ENCODE peak calls at places on chromosomes 16 and 17, in four cellular contexts. One of them, this sample, is unnamed.

GRCh38 chr16:59369523-59369922 is 635.4 kb upstream of the GOT2 start:
- DNase-seq in HCT116: no peak
- DNase-seq in H1: no peak
- DNase-seq in K562: no peak
- DNase-seq in this sample: no peak

GRCh38 chr16:56789360-56789759 is 59.4 kb downstream of the NUP93 start:
- DNase-seq in HCT116: peak
- DNase-seq in K562: no peak
- DNase-seq in H1: no peak
- DNase-seq in this sample: peak

GRCh38 chr17:79955167-79955549 is 80.5 kb downstream of the TBC1D16 start:
- DNase-seq in HCT116: no peak
- DNase-seq in H1: no peak
- DNase-seq in K562: no peak
- DNase-seq in this sample: peak

GRCh38 chr16:11136600-11136999 is 119.4 kb downstream of the SOCS1 start:
- DNase-seq in K562: no peak
- DNase-seq in HCT116: no peak
- DNase-seq in H1: no peak
- DNase-seq in this sample: peak

GRCh38 chr17:1629647-1630310 is 1.1 kb upstream of the SLC43A2 start:
- DNase-seq in K562: peak
- DNase-seq in HCT116: peak
- DNase-seq in H1: peak
- DNase-seq in this sample: peak

GRCh38 chr17:83051423-83052240 is 27.8 kb upstream of the METRNL start:
- DNase-seq in H1: peak
- DNase-seq in HCT116: peak
- DNase-seq in K562: peak
- DNase-seq in this sample: peak

GRCh38 chr16:80710918-80711317 is 93.5 kb downstream of the CDYL2 start:
- DNase-seq in HCT116: no peak
- DNase-seq in K562: no peak
- DNase-seq in H1: no peak
- DNase-seq in this sample: no peak

GRCh38 chr17:6457688-6458190 is 13.5 kb downstream of the PIMREG start:
- DNase-seq in HCT116: no peak
- DNase-seq in K562: no peak
- DNase-seq in H1: no peak
- DNase-seq in this sample: no peak

GRCh38 chr17:62689441-62690167 is 62.1 kb downstream of the MRC2 start:
- DNase-seq in HCT116: no peak
- DNase-seq in H1: no peak
- DNase-seq in K562: no peak
- DNase-seq in this sample: no peak

GRCh38 chr16:54422569-54422978 is 136.0 kb upstream of the IRX3 start:
- DNase-seq in H1: no peak
- DNase-seq in K562: no peak
- DNase-seq in HCT116: no peak
- DNase-seq in this sample: no peak

GRCh38 chr17:75473246-75473645 is 16.8 kb downstream of the TMEM94 start:
- DNase-seq in HCT116: no peak
- DNase-seq in H1: no peak
- DNase-seq in K562: no peak
- DNase-seq in this sample: no peak

GRCh38 chr16:12132290-12132689 is 155.8 kb downstream of the SNX29 start:
- DNase-seq in H1: no peak
- DNase-seq in HCT116: no peak
- DNase-seq in K562: no peak
- DNase-seq in this sample: no peak

GRCh38 chr17:72407336-72408121 is 286.7 kb downstream of the SOX9 start:
- DNase-seq in K562: no peak
- DNase-seq in HCT116: peak
- DNase-seq in H1: no peak
- DNase-seq in this sample: peak

GRCh38 chr17:57158296-57158695 is 73.2 kb downstream of the AKAP1 start:
- DNase-seq in HCT116: no peak
- DNase-seq in H1: no peak
- DNase-seq in K562: no peak
- DNase-seq in this sample: no peak

GRCh38 chr16:58506241-58507194 is 6.6 kb downstream of the NDRG4 start:
- DNase-seq in HCT116: no peak
- DNase-seq in K562: no peak
- DNase-seq in H1: no peak
- DNase-seq in this sample: peak

GRCh38 chr17:19448341-19449268 is 37.6 kb downstream of the RNF112 start:
- DNase-seq in HCT116: no peak
- DNase-seq in H1: no peak
- DNase-seq in K562: no peak
- DNase-seq in this sample: peak

GRCh38 chr16:12225816-12226480 is 249.4 kb downstream of the SNX29 start:
- DNase-seq in H1: no peak
- DNase-seq in K562: no peak
- DNase-seq in HCT116: no peak
- DNase-seq in this sample: no peak

GRCh38 chr17:66533572-66533971 is 231.2 kb downstream of the PRKCA start:
- DNase-seq in H1: peak
- DNase-seq in K562: no peak
- DNase-seq in HCT116: no peak
- DNase-seq in this sample: peak

GRCh38 chr16:81227780-81228179 is 10.7 kb upstream of the BCO1 start:
- DNase-seq in K562: no peak
- DNase-seq in H1: no peak
- DNase-seq in HCT116: no peak
- DNase-seq in this sample: no peak

GRCh38 chr17:5955764-5956163 is 114.4 kb upstream of the WSCD1 start:
- DNase-seq in HCT116: no peak
- DNase-seq in H1: no peak
- DNase-seq in K562: no peak
- DNase-seq in this sample: no peak

GRCh38 chr17:79124513-79125209 is 50.0 kb downstream of the ENGASE start:
- DNase-seq in HCT116: no peak
- DNase-seq in H1: no peak
- DNase-seq in K562: no peak
- DNase-seq in this sample: no peak

GRCh38 chr17:40320771-40321501 is 12.0 kb downstream of the RARA start:
- DNase-seq in HCT116: no peak
- DNase-seq in H1: no peak
- DNase-seq in K562: no peak
- DNase-seq in this sample: no peak

GRCh38 chr17:17950347-17950746 is 21.9 kb downstream of the TOM1L2 start:
- DNase-seq in K562: no peak
- DNase-seq in H1: no peak
- DNase-seq in HCT116: no peak
- DNase-seq in this sample: no peak

DNA sequence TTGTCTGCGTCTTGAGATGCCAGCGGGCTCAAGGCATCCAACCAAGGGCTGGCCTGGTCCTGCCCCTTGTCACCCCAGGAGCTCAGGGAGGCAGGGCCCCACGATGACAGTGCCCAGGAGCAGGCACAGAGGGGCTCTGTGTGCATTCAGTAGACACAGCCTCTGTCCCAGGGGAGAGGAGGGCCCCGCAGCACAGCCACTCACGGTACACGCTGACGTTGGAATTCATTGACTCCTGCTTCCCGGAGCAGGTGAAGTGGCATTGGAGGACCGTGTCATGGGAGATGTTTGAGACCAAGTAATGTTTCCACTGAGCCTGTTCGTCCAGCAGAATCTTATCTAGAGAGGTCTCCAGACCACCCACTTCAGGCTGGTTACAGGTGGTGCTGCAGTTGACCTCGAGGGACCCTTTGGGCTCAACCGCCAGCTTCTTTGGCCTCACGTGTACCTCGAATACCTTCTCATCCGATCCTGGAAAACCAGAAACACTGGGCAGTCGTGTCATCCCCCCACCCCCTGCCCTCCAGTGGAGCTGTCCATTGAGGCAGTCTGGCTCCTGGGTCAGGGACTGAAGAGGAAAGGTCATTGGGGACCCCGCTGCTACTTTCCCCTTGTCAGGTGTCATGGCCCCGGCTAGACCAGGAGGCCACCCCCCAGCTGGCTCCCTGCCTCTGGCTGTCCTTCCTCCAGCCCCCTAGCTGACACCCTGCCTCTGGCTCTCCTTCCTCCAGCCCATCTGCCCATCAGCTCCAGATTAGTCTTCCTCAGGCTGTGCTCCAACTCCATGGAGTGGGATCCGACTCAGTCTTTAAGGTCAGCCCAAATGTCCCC is 7.0 kb downstream of the PRR29 start:
- DNase-seq in HCT116: no peak
- DNase-seq in K562: no peak
- DNase-seq in H1: peak
- DNase-seq in this sample: peak
- H3K4me3 ChIP-seq in HCT116: no peak
- H3K4me3 ChIP-seq in K562: peak
- H3K4me3 ChIP-seq in H1: no peak
- H3K4me3 ChIP-seq in this sample: no peak

DNA sequence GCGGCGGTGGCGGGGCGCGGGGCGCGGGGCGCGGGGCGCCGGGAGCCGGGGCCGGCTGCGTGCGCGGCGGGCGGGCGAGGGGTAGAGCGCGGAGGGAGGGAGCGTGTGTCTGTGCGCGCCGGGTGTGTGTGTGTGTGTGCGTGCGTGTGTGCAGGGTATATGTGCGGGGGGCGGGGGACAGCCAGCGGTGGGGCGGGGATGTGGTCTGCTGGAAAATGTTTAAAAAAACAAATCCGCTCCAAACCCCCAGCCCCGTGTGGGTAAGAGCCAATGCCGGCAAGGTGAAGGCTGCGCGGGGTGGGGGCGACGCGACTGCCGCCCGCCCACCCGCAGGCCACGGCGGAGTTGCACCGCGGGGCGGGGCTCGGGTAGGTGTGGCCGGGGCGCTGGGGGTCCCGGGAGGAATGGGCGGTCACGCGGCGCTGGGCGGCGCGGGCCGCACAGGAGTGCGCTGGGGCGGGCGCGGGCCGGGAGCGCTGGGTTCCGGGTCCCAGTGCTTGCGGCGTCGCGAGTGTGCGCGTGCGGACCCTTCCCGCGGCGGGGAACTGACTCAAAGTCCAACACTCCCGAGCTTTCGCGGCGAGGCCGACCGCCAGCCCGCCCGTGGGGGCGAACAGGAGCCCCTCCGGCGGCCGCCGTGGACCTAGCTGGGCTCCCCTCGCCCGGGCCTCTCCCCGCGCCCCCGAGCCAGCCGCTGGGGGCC is at the start of gene CYGB:
- DNase-seq in HCT116: no peak
- DNase-seq in K562: no peak
- DNase-seq in H1: no peak
- DNase-seq in this sample: peak
- TF ChIP-seq YY1 in HCT116: no peak
- TF ChIP-seq YY1 in K562: no peak
- TF ChIP-seq YY1 in H1: no peak
- TF ChIP-seq YY1 in this sample: no peak

DNA sequence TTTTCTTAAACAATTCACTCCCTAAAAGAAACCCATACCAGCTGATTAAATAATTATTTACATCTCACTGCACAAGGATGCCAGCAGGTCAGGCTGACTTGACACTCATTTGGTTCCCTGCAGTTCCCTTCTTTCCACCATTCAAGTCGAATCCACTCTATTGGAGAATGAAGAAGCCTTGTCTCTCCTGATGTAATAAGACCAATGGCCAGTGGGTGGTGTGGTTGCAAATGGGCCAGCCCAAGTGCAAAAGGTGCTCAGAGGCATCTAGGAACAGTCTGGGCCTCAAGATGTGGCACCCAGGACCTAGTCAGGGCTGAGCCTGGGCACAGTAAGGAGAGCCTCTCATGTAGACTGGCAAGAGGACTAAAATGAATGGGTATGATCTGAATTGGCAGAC is 9.3 kb downstream of the C16orf78 start:
- DNase-seq in HCT116: peak
- DNase-seq in H1: peak
- DNase-seq in K562: peak
- DNase-seq in this sample: no peak
- TF ChIP-seq CTCF in HCT116: no peak
- TF ChIP-seq CTCF in H1: peak
- TF ChIP-seq CTCF in K562: peak
- TF ChIP-seq CTCF in this sample: peak

DNA sequence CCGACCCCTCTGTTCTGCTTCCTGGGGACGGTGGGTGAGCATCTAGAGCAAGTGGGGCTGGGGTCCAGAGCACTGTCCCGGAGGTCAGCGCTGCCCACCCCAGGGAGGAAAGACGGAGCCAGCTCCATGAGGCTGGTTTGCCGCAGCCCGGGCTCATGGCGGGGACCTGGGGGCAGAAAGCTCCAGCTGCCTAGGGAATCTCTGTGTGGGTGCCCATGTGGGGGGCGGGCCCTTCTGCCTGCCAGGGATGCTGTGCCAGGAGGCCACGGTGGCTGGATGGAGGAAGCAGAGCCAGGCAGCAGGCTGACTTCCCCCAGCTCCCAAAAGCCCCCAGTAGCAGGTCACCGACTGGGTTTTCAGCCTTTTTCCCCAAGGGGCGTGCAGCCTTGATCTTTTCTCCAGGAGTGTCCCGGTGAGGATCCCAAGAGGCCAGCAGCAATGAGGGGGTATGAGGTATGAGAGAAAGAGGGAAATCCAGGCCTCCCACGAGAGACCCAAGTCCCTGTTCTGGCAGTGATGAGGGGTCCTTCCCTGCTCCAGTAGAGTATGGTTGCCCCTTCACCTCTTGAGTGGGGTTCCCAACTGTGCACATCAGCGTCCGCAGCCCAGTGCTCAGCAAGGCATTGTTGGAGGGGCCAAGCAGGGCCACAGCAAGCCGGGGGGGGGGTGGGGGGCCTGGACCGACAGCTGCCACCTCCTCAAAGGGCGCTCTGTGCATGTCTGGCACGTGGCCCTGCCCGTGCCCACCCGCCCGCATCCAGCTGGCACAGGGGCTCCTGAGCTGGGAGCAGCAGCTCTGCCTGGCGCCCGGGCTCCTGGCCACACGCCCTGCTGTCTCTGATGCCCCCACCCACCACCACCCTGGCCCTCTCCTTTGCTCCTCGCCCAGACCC is 15.6 kb upstream of the BCAR1 start:
- DNase-seq in HCT116: no peak
- DNase-seq in K562: no peak
- DNase-seq in H1: no peak
- DNase-seq in this sample: peak
- H3K4me3 ChIP-seq in HCT116: peak
- H3K4me3 ChIP-seq in K562: no peak
- H3K4me3 ChIP-seq in H1: peak
- H3K4me3 ChIP-seq in this sample: peak

GRCh38 chr17:8209909-8210760 is at the start of gene AURKB:
- DNase-seq in H1: peak
- DNase-seq in HCT116: peak
- DNase-seq in K562: peak
- DNase-seq in this sample: peak
- TF ChIP-seq YY1 in H1: no peak
- TF ChIP-seq YY1 in HCT116: no peak
- TF ChIP-seq YY1 in K562: no peak
- TF ChIP-seq YY1 in this sample: peak

GRCh38 chr17:59346341-59346740 is 14.9 kb downstream of the YPEL2 start:
- DNase-seq in HCT116: no peak
- DNase-seq in K562: no peak
- DNase-seq in H1: no peak
- DNase-seq in this sample: no peak

GRCh38 chr17:59345476-59345875 is 14.0 kb downstream of the YPEL2 start:
- DNase-seq in HCT116: no peak
- DNase-seq in H1: no peak
- DNase-seq in K562: no peak
- DNase-seq in this sample: no peak

GRCh38 chr17:59337741-59338299 is 6.4 kb downstream of the YPEL2 start:
- DNase-seq in HCT116: no peak
- DNase-seq in K562: no peak
- DNase-seq in H1: no peak
- DNase-seq in this sample: no peak

GRCh38 chr17:59342681-59343127 is 11.2 kb downstream of the YPEL2 start:
- DNase-seq in H1: no peak
- DNase-seq in K562: no peak
- DNase-seq in HCT116: no peak
- DNase-seq in this sample: no peak

GRCh38 chr17:59341922-59342321 is 10.5 kb downstream of the YPEL2 start:
- DNase-seq in K562: no peak
- DNase-seq in HCT116: no peak
- DNase-seq in H1: no peak
- DNase-seq in this sample: no peak
- TF ChIP-seq CTCF in K562: no peak
- TF ChIP-seq CTCF in HCT116: no peak
- TF ChIP-seq CTCF in H1: no peak
- TF ChIP-seq CTCF in this sample: no peak

This sample was measured in SK-N-SH.